ENCODE peak calls at places on chromosomes 6 and 20, in six cellular contexts. J, I, C, X, B and Z are unnamed samples.

GRCh38 chr6:142210606-142211005 is 63.5 kb downstream of the VTA1 start:
- DNase-seq in B (no peak), X (no peak), J (no peak), I (no peak), C (no peak), Z (no peak)

GRCh38 chr20:23626040-23626620 is 11.6 kb downstream of the CST3 start:
- DNase-seq in C (peak; percentile 72), J (no peak), X (no peak), B (no peak), I (no peak), Z (no peak)

GRCh38 chr6:155418017-155418749 is 37.5 kb downstream of the NOX3 start:
- DNase-seq in X (no peak), I (peak; percentile 48), C (peak; percentile 79), B (no peak), J (peak; percentile 72), Z (peak; percentile 26)

GRCh38 chr6:30829016-30829415 is 55.3 kb upstream of the DDR1 start:
- DNase-seq in J (no peak), I (no peak), X (no peak), C (no peak), B (no peak), Z (no peak)

GRCh38 chr6:143739341-143739851 is 61.6 kb downstream of the PHACTR2 start:
- DNase-seq in B (no peak), I (no peak), X (no peak), C (no peak), J (no peak), Z (no peak)

GRCh38 chr6:169252805-169253189 is 849 bp downstream of the THBS2 start:
- DNase-seq in C (peak; percentile 58), X (no peak), I (peak; percentile 58), J (peak; percentile 67), B (no peak), Z (peak; percentile 73)

GRCh38 chr6:96124778-96125177 is 109.0 kb downstream of the FUT9 start:
- DNase-seq in C (no peak), J (no peak), X (no peak), B (no peak), I (no peak), Z (peak; percentile 22)

GRCh38 chr6:50936277-50936681 is 117.6 kb downstream of the TFAP2B start:
- DNase-seq in J (no peak), X (no peak), B (no peak), C (no peak), I (no peak), Z (no peak)

GRCh38 chr6:20334334-20334733 is 67.3 kb upstream of the E2F3 start:
- DNase-seq in J (no peak), C (no peak), I (no peak), X (no peak), B (no peak), Z (no peak)

GRCh38 chr6:52544325-52545022 is 32.4 kb downstream of the TRAM2 start:
- DNase-seq in I (no peak), C (peak; percentile 54), X (no peak), B (no peak), J (no peak), Z (no peak)

GRCh38 chr6:5133943-5134342 is 48.8 kb downstream of the PPP1R3G start:
- DNase-seq in I (no peak), J (no peak), B (no peak), X (no peak), C (no peak), Z (no peak)

GRCh38 chr6:10271982-10272381 is 142.9 kb downstream of the TFAP2A start:
- DNase-seq in J (no peak), B (no peak), C (no peak), I (no peak), X (no peak), Z (no peak)

GRCh38 chr6:49868951-49869529 is 2.7 kb upstream of the CRISP1 start:
- DNase-seq in C (no peak), B (no peak), I (no peak), X (no peak), J (no peak), Z (no peak)

GRCh38 chr20:35232575-35232974 is 6.1 kb downstream of the MMP24 start:
- DNase-seq in B (no peak), X (no peak), C (peak; percentile 75), J (no peak), I (no peak), Z (peak; percentile 11)

GRCh38 chr6:134909701-134910595 is 40.0 kb downstream of the ALDH8A1 start:
- DNase-seq in X (no peak), B (no peak), J (no peak), I (no peak), C (peak; percentile 17), Z (no peak)

GRCh38 chr6:109240370-109241084 is 141.7 kb downstream of the CD164 start:
- DNase-seq in J (no peak), B (no peak), X (no peak), C (peak; percentile 31), I (no peak), Z (no peak)

GRCh38 chr6:57224769-57225515 is 2.8 kb upstream of the RAB23 start:
- DNase-seq in X (no peak), C (peak; percentile 83), I (peak; percentile 56), B (no peak), J (no peak), Z (no peak)

GRCh38 chr6:75368151-75368779 is 83.7 kb upstream of the TMEM30A start:
- DNase-seq in J (no peak), B (peak; percentile 34), X (no peak), I (peak; percentile 47), C (peak; percentile 49), Z (no peak)

GRCh38 chr6:101912266-101912665 is 518.8 kb downstream of the GRIK2 start:
- DNase-seq in I (no peak), J (no peak), C (no peak), X (no peak), B (no peak), Z (no peak)

GRCh38 chr6:110999634-111000270 is 17.9 kb downstream of the RPF2 start:
- DNase-seq in X (no peak), I (no peak), B (no peak), C (peak; percentile 58), J (no peak), Z (peak; percentile 66)

GRCh38 chr6:150689900-150690590 is 90.4 kb downstream of the PLEKHG1 start:
- DNase-seq in J (no peak), C (no peak), I (no peak), X (no peak), B (no peak), Z (no peak)

GRCh38 chr6:14610141-14610540 is 492.6 kb downstream of the CD83 start:
- DNase-seq in X (no peak), C (no peak), I (no peak), J (no peak), B (no peak), Z (no peak)

GRCh38 chr20:35479798-35480197 is 24.4 kb downstream of the CEP250 start:
- DNase-seq in B (no peak), C (no peak), I (no peak), X (no peak), J (no peak), Z (no peak)

GRCh38 chr6:100549406-100550167 is 84.9 kb upstream of the SIM1 start:
- DNase-seq in J (no peak), B (no peak), C (peak; percentile 61), I (no peak), X (no peak), Z (peak; percentile 5)

GRCh38 chr6:154187203-154187602 is 148.2 kb downstream of the OPRM1 start:
- DNase-seq in C (no peak), X (no peak), I (no peak), J (no peak), B (no peak), Z (no peak)

GRCh38 chr6:94272327-94272726 is 853.0 kb upstream of the EPHA7 start:
- DNase-seq in I (no peak), J (no peak), B (no peak), X (peak; percentile 8), C (no peak), Z (no peak)

GRCh38 chr6:109202409-109203264 is 107.3 kb downstream of the CEP57L1 start:
- DNase-seq in B (no peak), I (no peak), C (no peak), X (no peak), J (no peak), Z (no peak)

GRCh38 chr6:31651602-31652191 is 764 bp downstream of the BAG6 start:
- DNase-seq in X (peak; percentile 65), B (no peak), C (peak; percentile 91), I (no peak), J (peak; percentile 91), Z (peak; percentile 66)